ENCODE peak calls at places on chromosomes 11 and 22, in eight cellular contexts. One of them, this sample, is unnamed. For H3K4me1, the result is how much of the 10 kb centered on the place peaks cover.

GRCh38 chr11:74012072-74012809 is 3.4 kb upstream of the UCP3 start:
- DNase-seq in lower lobe of right lung: no peak
- DNase-seq in stomach: no peak
- DNase-seq in A673: no peak
- DNase-seq in cardiac muscle cell: no peak
- DNase-seq in CD8-positive, alpha-beta T cell: no peak
- DNase-seq in MM.1S: no peak
- DNase-seq in heart left ventricle: no peak
- DNase-seq in this sample: no peak

GRCh38 chr11:69216609-69217008 is 60.9 kb downstream of the SMIM38 start:
- DNase-seq in cardiac muscle cell: no peak
- DNase-seq in lower lobe of right lung: no peak
- DNase-seq in heart left ventricle: no peak
- DNase-seq in MM.1S: no peak
- DNase-seq in A673: no peak
- DNase-seq in CD8-positive, alpha-beta T cell: no peak
- DNase-seq in stomach: peak
- DNase-seq in this sample: no peak

GRCh38 chr22:35409783-35410662 is 10.1 kb downstream of the MCM5 start:
- DNase-seq in stomach: no peak
- DNase-seq in lower lobe of right lung: peak
- DNase-seq in MM.1S: no peak
- DNase-seq in CD8-positive, alpha-beta T cell: no peak
- DNase-seq in A673: no peak
- DNase-seq in heart left ventricle: peak
- DNase-seq in cardiac muscle cell: no peak
- DNase-seq in this sample: no peak

GRCh38 chr22:48268771-48269552 is 1506.5 kb downstream of the TBC1D22A start:
- DNase-seq in lower lobe of right lung: peak
- DNase-seq in stomach: no peak
- DNase-seq in CD8-positive, alpha-beta T cell: no peak
- DNase-seq in MM.1S: peak
- DNase-seq in A673: no peak
- DNase-seq in heart left ventricle: no peak
- DNase-seq in cardiac muscle cell: no peak
- DNase-seq in this sample: no peak

GRCh38 chr11:978073-978720 is 52.5 kb downstream of the AP2A2 start:
- DNase-seq in CD8-positive, alpha-beta T cell: no peak
- DNase-seq in lower lobe of right lung: no peak
- DNase-seq in MM.1S: no peak
- DNase-seq in A673: no peak
- DNase-seq in stomach: no peak
- DNase-seq in heart left ventricle: no peak
- DNase-seq in cardiac muscle cell: no peak
- DNase-seq in this sample: no peak

GRCh38 chr11:279966-280761 is 2.0 kb downstream of the NLRP6 start:
- DNase-seq in MM.1S: no peak
- DNase-seq in heart left ventricle: peak
- DNase-seq in CD8-positive, alpha-beta T cell: no peak
- DNase-seq in A673: no peak
- DNase-seq in stomach: no peak
- DNase-seq in lower lobe of right lung: peak
- DNase-seq in cardiac muscle cell: peak
- DNase-seq in this sample: no peak

GRCh38 chr11:48108231-48109045 is 108.2 kb upstream of the OR4B1 start:
- DNase-seq in MM.1S: no peak
- DNase-seq in stomach: no peak
- DNase-seq in cardiac muscle cell: no peak
- DNase-seq in A673: no peak
- DNase-seq in lower lobe of right lung: no peak
- DNase-seq in CD8-positive, alpha-beta T cell: no peak
- DNase-seq in heart left ventricle: no peak
- DNase-seq in this sample: no peak

GRCh38 chr11:104134760-104135159 is 29.2 kb downstream of the PDGFD start:
- DNase-seq in MM.1S: no peak
- DNase-seq in A673: no peak
- DNase-seq in heart left ventricle: no peak
- DNase-seq in CD8-positive, alpha-beta T cell: no peak
- DNase-seq in lower lobe of right lung: no peak
- DNase-seq in stomach: no peak
- DNase-seq in cardiac muscle cell: no peak
- DNase-seq in this sample: no peak

GRCh38 chr22:38239101-38239761 is 33.6 kb downstream of the TMEM184B start:
- DNase-seq in lower lobe of right lung: no peak
- DNase-seq in MM.1S: no peak
- DNase-seq in A673: no peak
- DNase-seq in heart left ventricle: no peak
- DNase-seq in stomach: no peak
- DNase-seq in CD8-positive, alpha-beta T cell: no peak
- DNase-seq in cardiac muscle cell: peak
- DNase-seq in this sample: no peak

GRCh38 chr11:116498161-116498560 is 274.6 kb downstream of the BUD13 start:
- DNase-seq in lower lobe of right lung: no peak
- DNase-seq in cardiac muscle cell: no peak
- DNase-seq in MM.1S: no peak
- DNase-seq in A673: no peak
- DNase-seq in heart left ventricle: no peak
- DNase-seq in stomach: no peak
- DNase-seq in CD8-positive, alpha-beta T cell: no peak
- DNase-seq in this sample: no peak

GRCh38 chr11:128575956-128576340 is 11.4 kb downstream of the ETS1 start:
- DNase-seq in CD8-positive, alpha-beta T cell: no peak
- DNase-seq in lower lobe of right lung: no peak
- DNase-seq in A673: no peak
- DNase-seq in MM.1S: no peak
- DNase-seq in stomach: no peak
- DNase-seq in cardiac muscle cell: no peak
- DNase-seq in heart left ventricle: peak
- DNase-seq in this sample: no peak

GRCh38 chr11:27294654-27295053 is 68.4 kb downstream of the CCDC34 start:
- DNase-seq in MM.1S: no peak
- DNase-seq in heart left ventricle: no peak
- DNase-seq in A673: peak
- DNase-seq in cardiac muscle cell: no peak
- DNase-seq in stomach: no peak
- DNase-seq in CD8-positive, alpha-beta T cell: no peak
- DNase-seq in lower lobe of right lung: no peak
- DNase-seq in this sample: peak

GRCh38 chr22:49014227-49015201 is 813.2 kb downstream of the BRD1 start:
- DNase-seq in stomach: peak
- DNase-seq in MM.1S: no peak
- DNase-seq in CD8-positive, alpha-beta T cell: no peak
- DNase-seq in A673: no peak
- DNase-seq in heart left ventricle: no peak
- DNase-seq in cardiac muscle cell: no peak
- DNase-seq in lower lobe of right lung: peak
- DNase-seq in this sample: no peak

GRCh38 chr22:45917146-45917545 is 59.8 kb downstream of the WNT7B start:
- DNase-seq in MM.1S: no peak
- DNase-seq in lower lobe of right lung: no peak
- DNase-seq in stomach: peak
- DNase-seq in heart left ventricle: no peak
- DNase-seq in A673: no peak
- DNase-seq in cardiac muscle cell: no peak
- DNase-seq in CD8-positive, alpha-beta T cell: no peak
- DNase-seq in this sample: no peak

GRCh38 chr22:44331881-44332714 is 19.3 kb upstream of the SHISAL1 start:
- DNase-seq in lower lobe of right lung: no peak
- DNase-seq in MM.1S: no peak
- DNase-seq in stomach: no peak
- DNase-seq in A673: no peak
- DNase-seq in heart left ventricle: no peak
- DNase-seq in CD8-positive, alpha-beta T cell: no peak
- DNase-seq in cardiac muscle cell: peak
- DNase-seq in this sample: no peak

GRCh38 chr11:28657378-28658030 is 549.3 kb downstream of the METTL15 start:
- DNase-seq in CD8-positive, alpha-beta T cell: no peak
- DNase-seq in MM.1S: no peak
- DNase-seq in A673: peak
- DNase-seq in cardiac muscle cell: no peak
- DNase-seq in lower lobe of right lung: no peak
- DNase-seq in stomach: no peak
- DNase-seq in heart left ventricle: no peak
- DNase-seq in this sample: no peak

GRCh38 chr11:26199341-26199740 is 132.6 kb upstream of the ANO3 start:
- DNase-seq in stomach: no peak
- DNase-seq in MM.1S: no peak
- DNase-seq in heart left ventricle: no peak
- DNase-seq in A673: peak
- DNase-seq in CD8-positive, alpha-beta T cell: no peak
- DNase-seq in lower lobe of right lung: no peak
- DNase-seq in cardiac muscle cell: no peak
- DNase-seq in this sample: no peak

GRCh38 chr11:36296925-36297604 is 977 bp downstream of the PRR5L start:
- DNase-seq in lower lobe of right lung: no peak
- DNase-seq in CD8-positive, alpha-beta T cell: no peak
- DNase-seq in heart left ventricle: no peak
- DNase-seq in cardiac muscle cell: no peak
- DNase-seq in A673: peak
- DNase-seq in stomach: no peak
- DNase-seq in MM.1S: no peak
- DNase-seq in this sample: no peak

GRCh38 chr11:76699461-76700091 is 29.0 kb upstream of the LRRC32 start:
- DNase-seq in A673: no peak
- DNase-seq in stomach: no peak
- DNase-seq in heart left ventricle: no peak
- DNase-seq in CD8-positive, alpha-beta T cell: no peak
- DNase-seq in MM.1S: no peak
- DNase-seq in cardiac muscle cell: no peak
- DNase-seq in lower lobe of right lung: no peak
- DNase-seq in this sample: no peak

GRCh38 chr11:46127150-46127638 is 5.9 kb upstream of the PHF21A start:
- DNase-seq in MM.1S: peak
- DNase-seq in A673: peak
- DNase-seq in cardiac muscle cell: no peak
- DNase-seq in lower lobe of right lung: peak
- DNase-seq in CD8-positive, alpha-beta T cell: peak
- DNase-seq in heart left ventricle: peak
- DNase-seq in stomach: no peak
- DNase-seq in this sample: peak

GRCh38 chr11:116867619-116868018 is 30.2 kb upstream of the APOA1 start:
- DNase-seq in heart left ventricle: no peak
- DNase-seq in cardiac muscle cell: no peak
- DNase-seq in lower lobe of right lung: no peak
- DNase-seq in MM.1S: no peak
- DNase-seq in CD8-positive, alpha-beta T cell: no peak
- DNase-seq in stomach: no peak
- DNase-seq in A673: no peak
- DNase-seq in this sample: no peak

GRCh38 chr11:96311120-96311568 is 31.9 kb downstream of the MAML2 start:
- DNase-seq in CD8-positive, alpha-beta T cell: no peak
- DNase-seq in A673: peak
- DNase-seq in MM.1S: no peak
- DNase-seq in cardiac muscle cell: no peak
- DNase-seq in lower lobe of right lung: no peak
- DNase-seq in stomach: no peak
- DNase-seq in heart left ventricle: no peak
- DNase-seq in this sample: no peak

GRCh38 chr11:12085371-12086251 is 24.8 kb upstream of the MICAL2 start:
- DNase-seq in CD8-positive, alpha-beta T cell: no peak
- DNase-seq in cardiac muscle cell: no peak
- DNase-seq in stomach: no peak
- DNase-seq in lower lobe of right lung: no peak
- DNase-seq in heart left ventricle: no peak
- DNase-seq in A673: no peak
- DNase-seq in MM.1S: no peak
- DNase-seq in this sample: no peak
- H3K4me1 ChIP-seq in CD8-positive, alpha-beta T cell: half or more
- H3K4me1 ChIP-seq in cardiac muscle cell: under half
- H3K4me1 ChIP-seq in stomach: under half
- H3K4me1 ChIP-seq in lower lobe of right lung: half or more
- H3K4me1 ChIP-seq in heart left ventricle: half or more
- H3K4me1 ChIP-seq in A673: under half
- H3K4me1 ChIP-seq in MM.1S: under half
- H3K4me1 ChIP-seq in this sample: under half

GRCh38 chr11:23359297-23359696 is 499.0 kb upstream of the CCDC179 start:
- DNase-seq in heart left ventricle: no peak
- DNase-seq in MM.1S: peak
- DNase-seq in CD8-positive, alpha-beta T cell: no peak
- DNase-seq in lower lobe of right lung: no peak
- DNase-seq in stomach: no peak
- DNase-seq in cardiac muscle cell: no peak
- DNase-seq in A673: no peak
- DNase-seq in this sample: no peak

DNA sequence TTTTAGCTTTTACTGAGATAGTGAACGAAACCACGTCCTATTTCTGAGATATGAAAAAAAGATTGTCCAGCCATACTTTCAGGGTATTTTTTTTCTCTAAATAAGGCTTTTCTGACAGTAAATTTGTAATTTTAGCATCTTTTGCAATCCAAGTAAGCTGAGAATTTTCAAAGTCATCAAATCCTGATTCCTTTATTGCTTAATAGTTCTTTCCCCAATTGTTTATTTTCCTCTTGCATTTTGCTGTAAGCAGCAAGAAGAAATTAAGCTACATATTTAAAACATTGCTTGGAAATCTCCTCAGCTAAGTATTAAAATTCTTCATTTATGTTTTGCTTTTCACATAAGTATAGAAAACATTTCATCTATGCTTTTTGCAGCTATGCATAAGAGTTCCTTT is 493.3 kb upstream of the CCDC179 start:
- DNase-seq in A673: no peak
- DNase-seq in cardiac muscle cell: no peak
- DNase-seq in MM.1S: no peak
- DNase-seq in CD8-positive, alpha-beta T cell: no peak
- DNase-seq in heart left ventricle: no peak
- DNase-seq in lower lobe of right lung: no peak
- DNase-seq in stomach: no peak
- DNase-seq in this sample: no peak
- H3K4me1 ChIP-seq in A673: under half
- H3K4me1 ChIP-seq in cardiac muscle cell: under half
- H3K4me1 ChIP-seq in MM.1S: under half
- H3K4me1 ChIP-seq in CD8-positive, alpha-beta T cell: under half
- H3K4me1 ChIP-seq in heart left ventricle: under half
- H3K4me1 ChIP-seq in lower lobe of right lung: under half
- H3K4me1 ChIP-seq in stomach: under half
- H3K4me1 ChIP-seq in this sample: under half

GRCh38 chr11:7520011-7520942 is 6.5 kb downstream of the PPFIBP2 start:
- DNase-seq in heart left ventricle: no peak
- DNase-seq in MM.1S: no peak
- DNase-seq in lower lobe of right lung: no peak
- DNase-seq in CD8-positive, alpha-beta T cell: no peak
- DNase-seq in A673: no peak
- DNase-seq in stomach: no peak
- DNase-seq in cardiac muscle cell: no peak
- DNase-seq in this sample: no peak
- H3K4me1 ChIP-seq in heart left ventricle: under half
- H3K4me1 ChIP-seq in MM.1S: under half
- H3K4me1 ChIP-seq in lower lobe of right lung: under half
- H3K4me1 ChIP-seq in CD8-positive, alpha-beta T cell: under half
- H3K4me1 ChIP-seq in A673: under half
- H3K4me1 ChIP-seq in stomach: under half
- H3K4me1 ChIP-seq in cardiac muscle cell: under half
- H3K4me1 ChIP-seq in this sample: under half

DNA sequence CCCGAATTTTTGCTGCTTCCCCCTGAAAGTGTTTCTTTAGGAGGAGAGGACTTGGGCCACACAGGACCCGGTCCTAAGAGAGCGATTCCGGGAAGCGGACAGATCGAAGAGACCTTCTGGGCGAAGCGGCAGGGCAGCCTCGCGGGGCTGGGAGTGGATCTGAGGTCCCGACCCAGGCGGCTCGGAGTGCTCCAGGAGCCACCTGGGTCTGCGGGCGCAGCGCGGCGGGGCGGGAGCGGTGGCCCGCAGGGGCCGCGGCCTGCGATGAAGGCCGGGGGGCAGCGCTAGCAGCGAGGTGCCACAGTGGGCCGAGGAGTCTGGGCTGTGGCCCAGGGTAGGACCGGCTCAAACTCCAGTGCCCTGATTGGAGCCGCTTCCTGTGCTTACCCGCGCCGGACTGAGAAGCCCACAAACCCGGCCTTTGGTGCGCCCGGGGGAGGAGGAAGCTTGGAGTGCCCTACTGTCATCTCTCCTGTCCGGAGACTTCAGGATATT is 1.8 kb downstream of the PKNOX2 start:
- DNase-seq in lower lobe of right lung: no peak
- DNase-seq in stomach: no peak
- DNase-seq in A673: no peak
- DNase-seq in heart left ventricle: no peak
- DNase-seq in MM.1S: no peak
- DNase-seq in CD8-positive, alpha-beta T cell: no peak
- DNase-seq in cardiac muscle cell: peak
- DNase-seq in this sample: no peak
- H3K4me1 ChIP-seq in lower lobe of right lung: under half
- H3K4me1 ChIP-seq in stomach: half or more
- H3K4me1 ChIP-seq in A673: under half
- H3K4me1 ChIP-seq in heart left ventricle: under half
- H3K4me1 ChIP-seq in MM.1S: under half
- H3K4me1 ChIP-seq in CD8-positive, alpha-beta T cell: under half
- H3K4me1 ChIP-seq in cardiac muscle cell: half or more
- H3K4me1 ChIP-seq in this sample: under half

This sample was measured in HAP-1.